ENCODE peak calls at places on chromosomes 2 and 18, in four cellular contexts. E is cardiac muscle cell, C is HCT116, Q is spleen. Z is an unnamed sample. For H3K4me1, the result is how much of the 10 kb centered on the place peaks cover.

GRCh38 chr2:153477641-153478288 is 797 bp downstream of the RPRM start:
- DNase-seq in C (no peak), E (no peak), Q (no peak), Z (no peak)

GRCh38 chr18:21853020-21853419 is 112.4 kb downstream of the MIB1 start:
- DNase-seq in E (peak), C (no peak), Q (no peak), Z (no peak)

GRCh38 chr2:165634855-165635254 is 159.2 kb downstream of the GALNT3 start:
- DNase-seq in C (no peak), Q (no peak), E (peak), Z (peak)

GRCh38 chr2:100767810-100768806 is 51.8 kb upstream of the NPAS2 start:
- DNase-seq in E (no peak), Q (no peak), C (no peak), Z (no peak)

GRCh38 chr2:156908825-156909224 is 348.7 kb upstream of the GALNT5 start:
- DNase-seq in C (no peak), E (peak), Q (no peak), Z (no peak)

GRCh38 chr2:20144196-20144595 is 80.7 kb downstream of the SDC1 start:
- DNase-seq in Q (no peak), E (no peak), C (no peak), Z (no peak)

GRCh38 chr2:179460101-179460500 is 195.5 kb upstream of the SESTD1 start:
- DNase-seq in Q (no peak), C (no peak), E (peak), Z (no peak)

GRCh38 chr2:127953128-127953718 is 67.5 kb upstream of the AMMECR1L start:
- DNase-seq in Q (no peak), E (peak), C (no peak), Z (peak)

GRCh38 chr18:45493830-45494229 is 121.4 kb upstream of the SLC14A2 start:
- DNase-seq in Q (no peak), E (no peak), C (no peak), Z (no peak)

GRCh38 chr2:197242719-197243118 is 67.9 kb downstream of the ANKRD44 start:
- DNase-seq in C (no peak), Q (no peak), E (no peak), Z (no peak)

GRCh38 chr2:230162981-230163380 is 56.8 kb downstream of the SP110 start:
- DNase-seq in C (no peak), Q (no peak), E (peak), Z (no peak)

GRCh38 chr2:168738057-168738456 is 64.4 kb upstream of the NOSTRIN start:
- DNase-seq in Q (no peak), E (peak), C (no peak), Z (no peak)

GRCh38 chr2:135768863-135769262 is 27.2 kb downstream of the UBXN4 start:
- DNase-seq in C (no peak), Q (no peak), E (no peak), Z (no peak)

GRCh38 chr18:1784113-1784512 is 787.2 kb downstream of the METTL4 start:
- DNase-seq in C (no peak), E (no peak), Q (no peak), Z (no peak)

GRCh38 chr18:44839239-44839666 is 158.6 kb downstream of the SETBP1 start:
- DNase-seq in Q (peak), E (peak), C (no peak), Z (peak)

GRCh38 chr2:34570266-34570872 is 971.3 kb upstream of the FAM98A start:
- DNase-seq in Q (no peak), E (no peak), C (no peak), Z (no peak)

GRCh38 chr18:39749154-39749553 is 2183.6 kb upstream of the CELF4 start:
- DNase-seq in C (no peak), Q (no peak), E (no peak), Z (no peak)

DNA sequence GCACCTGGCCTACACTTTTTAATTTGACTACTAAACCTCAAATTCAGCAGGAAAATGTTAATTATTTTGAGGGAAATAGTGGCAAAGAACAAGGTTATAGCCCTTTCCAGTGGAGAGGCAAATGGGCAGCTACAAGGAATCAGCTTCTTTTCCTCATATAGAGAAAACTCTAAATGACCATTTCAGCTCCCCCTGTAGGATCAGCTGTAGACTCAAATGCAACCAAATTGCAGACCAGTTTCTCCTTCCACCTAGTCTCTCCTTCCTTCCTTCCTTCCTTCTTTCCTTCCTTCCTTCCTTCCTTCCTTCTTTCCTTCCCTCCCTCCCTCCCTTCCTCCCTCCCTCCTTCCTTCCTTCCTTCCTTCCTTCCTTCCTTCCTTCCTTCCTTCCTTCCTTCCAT is 158.2 kb downstream of the ZEB2 start:
- DNase-seq in Q (no peak), E (no peak), C (no peak), Z (no peak)
- TF ChIP-seq CTCF in Q (no peak), E (no peak), C (no peak), Z (no peak)

GRCh38 chr2:28247747-28248146 is 144.9 kb upstream of the FOSL2 start:
- DNase-seq in E (no peak), Q (no peak), C (no peak), Z (no peak)

GRCh38 chr2:28251337-28251736 is 141.3 kb upstream of the FOSL2 start:
- DNase-seq in C (no peak), Q (no peak), E (no peak), Z (no peak)

GRCh38 chr2:28250006-28250405 is 142.7 kb upstream of the FOSL2 start:
- DNase-seq in C (peak), E (peak), Q (no peak), Z (no peak)

GRCh38 chr2:28253543-28253942 is 139.1 kb upstream of the FOSL2 start:
- DNase-seq in C (no peak), E (no peak), Q (no peak), Z (no peak)

GRCh38 chr2:28252308-28252707 is 140.3 kb upstream of the FOSL2 start:
- DNase-seq in E (no peak), Q (no peak), C (no peak), Z (no peak)
- H3K4me3 ChIP-seq in E (no peak), Q (no peak), C (no peak), Z (no peak)

GRCh38 chr2:9964334-9964980 is 13.0 kb downstream of the GRHL1 start:
- DNase-seq in E (no peak), C (no peak), Q (no peak), Z (no peak)
- H3K4me1 ChIP-seq in E (under half), C (under half), Q (under half), Z (under half)

DNA sequence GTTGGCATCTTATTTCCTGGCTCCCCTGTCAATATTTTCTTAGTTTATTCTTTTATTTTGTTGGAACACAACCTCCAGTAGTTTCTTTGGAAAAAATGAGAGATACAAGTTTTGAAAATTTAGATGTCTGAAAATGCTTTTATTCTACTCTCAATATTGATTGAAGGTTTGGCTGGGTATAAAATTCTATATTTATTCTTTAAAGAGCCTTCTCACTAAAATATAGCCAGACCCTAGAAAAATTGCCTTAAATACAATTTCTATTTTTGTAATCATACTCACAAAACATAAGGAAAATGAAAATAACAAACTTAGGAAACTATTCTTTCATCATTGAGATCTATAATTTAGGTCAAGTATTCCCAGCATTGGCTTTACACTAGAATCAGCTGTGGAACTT is 103.7 kb downstream of the CYP26B1 start:
- DNase-seq in Q (no peak), E (no peak), C (no peak), Z (no peak)
- TF ChIP-seq CTCF in Q (no peak), E (no peak), C (no peak), Z (no peak)

DNA sequence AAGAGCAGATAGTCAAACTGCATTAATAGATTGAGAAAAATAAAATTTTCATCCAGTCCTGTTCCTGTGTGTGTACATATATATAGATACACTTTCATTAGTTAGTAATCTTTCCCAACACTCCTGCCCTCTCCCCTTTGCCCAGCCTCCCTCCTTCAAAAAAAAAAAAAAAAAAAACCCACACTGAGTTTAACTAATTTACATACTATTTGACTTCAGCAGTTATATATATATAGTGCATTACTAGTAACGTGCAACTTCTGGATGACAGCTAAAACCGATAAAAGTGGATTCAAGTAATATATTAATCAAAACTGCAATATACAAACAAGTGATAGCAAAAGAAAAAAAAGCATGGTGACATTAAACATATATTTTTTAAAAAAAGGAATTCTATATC is 1.4 kb downstream of the FIGN start:
- DNase-seq in Q (no peak), E (no peak), C (no peak), Z (no peak)
- H3K4me3 ChIP-seq in Q (peak), E (peak), C (no peak), Z (peak)

GRCh38 chr2:130328710-130329109 is 14.0 kb upstream of the IMP4 start:
- DNase-seq in C (no peak), Q (no peak), E (no peak), Z (no peak)
- H3K4me1 ChIP-seq in C (under half), Q (under half), E (under half), Z (under half)

DNA sequence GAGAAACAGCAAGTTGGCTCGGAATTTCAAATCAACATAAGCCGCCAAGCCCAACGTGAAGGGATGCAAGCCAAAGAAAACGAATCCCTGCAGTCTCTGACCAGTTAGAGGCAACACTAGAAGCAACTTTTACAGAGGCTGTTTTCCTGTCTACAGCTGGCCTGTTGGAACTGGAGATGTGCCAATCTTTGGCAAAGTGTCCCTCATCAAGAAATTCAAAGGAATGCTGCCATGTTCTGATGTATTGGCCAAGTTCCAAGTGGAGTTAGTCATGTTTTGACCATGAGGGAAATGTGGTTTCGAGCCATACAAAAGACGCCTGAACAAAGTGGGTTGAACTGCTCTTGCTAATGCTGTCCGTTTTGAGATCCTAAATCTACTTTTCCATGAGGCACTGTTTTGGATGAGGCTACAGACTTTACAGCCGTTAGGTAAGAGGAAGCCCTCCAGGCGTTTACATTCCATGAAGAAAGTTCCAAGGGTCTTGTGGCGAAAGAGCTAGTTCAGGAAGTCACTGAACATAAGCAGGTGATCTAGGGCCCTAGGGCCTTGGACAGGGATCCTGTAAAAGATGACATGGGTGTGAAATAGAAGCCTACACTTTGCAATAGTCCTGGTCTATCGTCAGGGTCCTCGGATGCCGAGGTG is 140.7 kb upstream of the PXDN start:
- DNase-seq in E (peak), Q (no peak), C (no peak), Z (no peak)
- TF ChIP-seq CTCF in E (no peak), Q (no peak), C (no peak), Z (no peak)

DNA sequence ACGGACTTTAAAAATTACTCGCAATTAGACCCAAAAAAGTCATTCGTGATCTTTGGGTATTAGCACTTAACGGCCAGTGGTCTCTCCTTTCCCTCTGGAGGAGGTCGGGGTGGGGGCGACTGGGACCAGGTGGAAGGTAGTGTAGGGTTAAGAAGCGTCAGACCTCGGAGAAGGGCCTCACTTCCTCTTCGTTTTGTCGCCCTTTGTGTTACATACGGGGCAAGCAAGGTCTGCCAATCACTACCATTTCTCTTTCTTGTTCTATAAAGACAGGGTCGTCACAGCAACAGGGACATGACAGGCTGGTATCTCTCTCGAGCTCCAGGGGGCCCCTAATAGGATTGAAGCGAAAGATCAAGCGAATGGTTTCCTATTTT is 136.6 kb downstream of the INSIG2 start:
- DNase-seq in Q (no peak), C (no peak), E (no peak), Z (no peak)
- H3K4me3 ChIP-seq in Q (peak), C (no peak), E (no peak), Z (peak)

GRCh38 chr2:216678098-216678465 is 17.3 kb downstream of the IGFBP5 start:
- DNase-seq in E (no peak), Q (peak), C (no peak), Z (no peak)

GRCh38 chr2:216680951-216681629 is 14.3 kb downstream of the IGFBP5 start:
- DNase-seq in C (no peak), Q (peak), E (no peak), Z (no peak)

GRCh38 chr2:216681683-216682082 is 13.7 kb downstream of the IGFBP5 start:
- DNase-seq in C (no peak), Q (no peak), E (no peak), Z (no peak)

GRCh38 chr2:216678813-216679657 is 16.3 kb downstream of the IGFBP5 start:
- DNase-seq in Q (peak), E (no peak), C (no peak), Z (no peak)

DNA sequence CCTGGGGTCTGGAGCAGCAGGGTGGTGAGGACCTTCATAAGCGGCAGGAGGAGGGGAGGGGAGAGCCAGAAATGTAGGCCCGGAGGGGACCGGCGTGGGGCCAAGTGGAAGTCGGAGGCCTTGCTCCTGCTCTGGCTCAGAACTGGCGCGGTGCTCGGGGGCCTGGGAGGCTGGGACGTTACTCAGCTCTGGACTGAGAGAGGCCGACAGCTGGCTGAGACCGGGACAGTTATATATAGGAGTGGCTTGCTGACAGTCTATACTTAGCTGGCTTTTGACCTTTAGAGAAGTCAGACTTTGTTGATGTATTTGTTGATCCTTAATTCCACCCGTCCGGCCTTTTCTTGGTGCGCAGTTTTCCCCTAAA is 15.7 kb downstream of the IGFBP5 start:
- DNase-seq in Q (peak), C (no peak), E (no peak), Z (peak)
- H3K4me1 ChIP-seq in Q (under half), C (under half), E (under half), Z (half or more)